ENCODE peak calls at places on chromosomes 4 and X, in nine cellular contexts. Z, E, U, H, W, B, C, J and D are unnamed samples. For H3K27me3, the result is how much of the 10 kb centered on the place peaks cover.

GRCh38 chr4:185096032-185096653 is 46.9 kb upstream of the SLC25A4 start:
- DNase-seq in H (peak), B (no peak), U (peak), J (no peak), E (no peak), C (no peak), Z (peak), W (no peak), D (no peak)

GRCh38 chr4:93710101-93710846 is 118.3 kb upstream of the ATOH1 start:
- DNase-seq in B (no peak), U (no peak), W (peak), E (no peak), Z (no peak), J (no peak), C (peak), H (peak), D (no peak)

GRCh38 chrX:71245159-71245558 is 8.8 kb downstream of the ZMYM3 start:
- DNase-seq in B (no peak), J (no peak), W (no peak), E (no peak), U (no peak), Z (no peak), H (no peak), C (no peak), D (no peak)

GRCh38 chrX:97704881-97705280 is 821.2 kb downstream of the RPA4 start:
- DNase-seq in H (no peak), U (no peak), W (no peak), Z (no peak), C (no peak), J (no peak), E (no peak), B (no peak), D (no peak)

GRCh38 chrX:124211312-124211942 is 121.0 kb upstream of the TEX13D start:
- DNase-seq in U (peak), J (no peak), H (peak), B (no peak), Z (no peak), W (no peak), C (no peak), E (no peak), D (no peak)

GRCh38 chr4:1413687-1414479 is 7.6 kb upstream of the NKX1-1 start:
- DNase-seq in H (peak), Z (no peak), J (no peak), U (no peak), W (no peak), E (peak), B (no peak), C (no peak), D (no peak)

GRCh38 chr4:113452868-113453620 is 308.5 kb downstream of the CAMK2D start:
- DNase-seq in H (peak), B (no peak), C (no peak), J (no peak), W (no peak), E (no peak), U (no peak), Z (no peak), D (no peak)

GRCh38 chrX:2801223-2801622 is 27.5 kb upstream of the GYG2 start:
- DNase-seq in J (no peak), C (no peak), Z (no peak), U (no peak), E (no peak), W (no peak), H (no peak), B (no peak), D (no peak)

GRCh38 chrX:21996872-21997271 is 35.3 kb upstream of the PHEX start:
- DNase-seq in H (no peak), C (no peak), Z (no peak), W (no peak), J (no peak), E (no peak), B (no peak), U (no peak), D (no peak)

GRCh38 chr4:52015366-52015765 is 4.8 kb downstream of the LRRC66 start:
- DNase-seq in Z (no peak), E (no peak), J (no peak), H (peak), C (no peak), W (no peak), U (no peak), B (no peak), D (no peak)

GRCh38 chr4:77172336-77172735 is 15.3 kb downstream of the CCNG2 start:
- DNase-seq in Z (no peak), J (no peak), B (no peak), C (no peak), U (no peak), W (no peak), H (no peak), E (no peak), D (no peak)

GRCh38 chr4:124958812-124959211 is 246.3 kb upstream of the ANKRD50 start:
- DNase-seq in W (no peak), J (no peak), C (no peak), E (no peak), H (no peak), B (no peak), U (no peak), Z (no peak), D (no peak)

GRCh38 chrX:132876933-132877332 is 81.5 kb downstream of the HS6ST2 start:
- DNase-seq in C (no peak), J (no peak), E (no peak), U (no peak), Z (no peak), H (no peak), B (no peak), W (no peak), D (no peak)

GRCh38 chr4:180190382-180190781 is 2052.8 kb upstream of the TENM3 start:
- DNase-seq in Z (no peak), H (no peak), J (no peak), E (no peak), W (no peak), B (no peak), U (no peak), C (peak), D (no peak)

GRCh38 chrX:45011597-45011996 is 138.6 kb downstream of the KDM6A start:
- DNase-seq in Z (no peak), W (no peak), C (no peak), E (no peak), J (no peak), U (no peak), B (no peak), H (no peak), D (no peak)

GRCh38 chrX:12978205-12979010 is 3.5 kb downstream of the TMSB4X start:
- DNase-seq in C (no peak), H (peak), B (no peak), Z (peak), W (no peak), U (peak), J (peak), E (peak), D (peak)

GRCh38 chr4:104815593-104816156 is 321.0 kb upstream of the CXXC4 start:
- DNase-seq in C (peak), W (no peak), Z (no peak), B (no peak), H (no peak), J (no peak), U (no peak), E (no peak), D (no peak)

GRCh38 chr4:54708339-54709279 is 50.9 kb downstream of the KIT start:
- DNase-seq in Z (no peak), J (no peak), H (no peak), E (no peak), W (no peak), B (no peak), C (no peak), U (no peak), D (no peak)

GRCh38 chr4:53455766-53456165 is 78.3 kb downstream of the FIP1L1 start:
- DNase-seq in E (no peak), H (no peak), C (no peak), J (no peak), U (no peak), Z (no peak), B (no peak), W (no peak), D (no peak)

GRCh38 chr4:174154455-174154854 is 129.0 kb downstream of the FBXO8 start:
- DNase-seq in W (no peak), E (no peak), B (peak), U (no peak), Z (no peak), H (no peak), J (no peak), C (no peak), D (no peak)

GRCh38 chr4:83212041-83212851 is 72.4 kb downstream of the COQ2 start:
- DNase-seq in J (no peak), Z (peak), E (no peak), C (peak), B (no peak), W (no peak), H (no peak), U (no peak), D (peak)

GRCh38 chr4:185640809-185641675 is 105.7 kb upstream of the PDLIM3 start:
- DNase-seq in H (peak), U (no peak), E (no peak), Z (no peak), W (no peak), C (peak), J (no peak), B (no peak), D (no peak)

GRCh38 chr4:1511441-1512041 is 105.3 kb upstream of the NKX1-1 start:
- DNase-seq in C (no peak), Z (no peak), U (no peak), E (peak), B (no peak), J (peak), H (peak), W (no peak), D (no peak)

GRCh38 chr4:41142946-41143720 is 71.2 kb downstream of the APBB2 start:
- DNase-seq in C (no peak), Z (peak), B (peak), J (no peak), E (peak), W (no peak), U (no peak), H (no peak), D (no peak)

GRCh38 chrX:19388064-19388679 is 44.4 kb downstream of the PDHA1 start:
- DNase-seq in Z (no peak), E (no peak), W (no peak), J (no peak), B (no peak), U (no peak), H (no peak), C (no peak), D (no peak)

GRCh38 chr4:155578726-155579385 is 87.8 kb upstream of the GUCY1A1 start:
- DNase-seq in E (no peak), J (no peak), B (no peak), U (no peak), H (no peak), W (no peak), Z (no peak), C (no peak), D (no peak)

GRCh38 chr4:24664956-24665355 is 80.6 kb upstream of the DHX15 start:
- DNase-seq in C (no peak), E (no peak), B (peak), H (no peak), Z (no peak), J (no peak), W (peak), U (no peak), D (no peak)

GRCh38 chr4:47075919-47076318 is 44.6 kb downstream of the GABRB1 start:
- DNase-seq in U (no peak), E (no peak), B (no peak), C (no peak), Z (no peak), W (no peak), H (peak), J (no peak), D (no peak)

GRCh38 chr4:146654976-146655761 is 16.5 kb downstream of the POU4F2 start:
- DNase-seq in H (peak), J (no peak), B (peak), W (no peak), U (no peak), C (no peak), Z (no peak), E (no peak), D (no peak)
- TF ChIP-seq CTCF in H (peak), J (no peak), B (peak), W (no peak), U (no peak), C (no peak), Z (no peak), E (no peak), D (no peak)

DNA sequence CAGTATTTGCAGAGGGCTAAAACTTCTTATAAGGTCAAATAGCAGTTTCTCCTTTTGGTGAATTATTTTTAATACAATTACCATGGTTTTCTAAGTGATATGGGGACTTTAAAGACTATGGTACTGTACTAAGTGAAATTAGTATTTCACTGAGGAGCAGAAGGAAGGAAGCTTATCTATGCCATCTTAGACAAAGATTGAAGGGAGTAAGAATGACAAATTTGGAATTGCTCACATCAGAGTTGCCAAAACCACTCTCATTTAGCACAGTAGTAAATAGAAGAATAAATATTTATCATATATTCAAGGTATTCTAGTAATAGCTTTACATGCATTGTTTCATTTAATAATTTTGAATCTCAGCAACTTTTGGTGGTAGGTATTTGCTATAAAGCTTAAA is 30.4 kb downstream of the SULT1B1 start:
- DNase-seq in E (no peak), C (no peak), U (no peak), Z (no peak), J (no peak), H (no peak), B (no peak), W (no peak), D (no peak)
- H3K27ac ChIP-seq in E (no peak), C (no peak), U (no peak), Z (no peak), J (no peak), H (no peak), B (no peak), W (no peak), D (no peak)

GRCh38 chrX:85140963-85141362 is 102.6 kb downstream of the SATL1 start:
- DNase-seq in H (no peak), W (no peak), B (no peak), E (no peak), U (no peak), J (no peak), Z (no peak), C (no peak), D (no peak)
- H3K27me3 ChIP-seq in H (under half), W (under half), B (under half), E (under half), U (under half), J (under half), Z (under half), C (under half), D (under half)

DNA sequence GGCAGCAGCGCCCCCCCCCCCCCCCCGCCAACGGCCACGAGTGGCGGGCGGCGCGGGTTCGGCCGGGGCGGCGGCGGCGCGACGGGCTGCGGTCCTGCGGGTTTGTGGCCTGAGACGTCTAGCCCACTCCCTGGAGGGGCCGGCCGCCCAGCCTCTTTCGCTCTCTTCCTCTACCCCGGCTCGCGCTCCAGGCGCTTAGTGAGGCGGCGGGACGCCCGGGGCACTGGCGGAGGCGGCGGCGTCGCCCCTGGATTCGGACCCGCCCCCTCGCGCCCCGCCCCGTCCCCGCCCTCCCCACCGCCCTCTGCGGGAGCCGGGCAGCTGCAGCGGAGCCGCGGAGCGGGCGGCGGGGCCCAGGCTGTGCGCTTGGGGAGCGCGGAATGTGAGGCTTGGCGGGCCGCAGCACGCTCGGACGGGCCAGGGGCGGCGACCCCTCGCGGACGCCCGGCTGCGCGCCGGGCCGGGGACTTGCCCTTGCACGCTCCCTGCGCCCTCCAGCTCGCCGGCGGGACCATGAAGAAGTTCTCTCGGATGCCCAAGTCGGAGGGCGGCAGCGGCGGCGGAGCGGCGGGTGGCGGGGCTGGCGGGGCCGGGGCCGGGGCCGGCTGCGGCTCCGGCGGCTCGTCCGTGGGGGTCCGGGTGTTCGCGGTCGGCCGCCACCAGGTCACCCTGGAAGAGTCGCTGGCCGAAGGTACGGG is at the start of gene BMP2K:
- DNase-seq in J (peak), E (peak), Z (peak), B (peak), W (peak), H (peak), C (no peak), U (peak), D (peak)
- TF ChIP-seq CTCF in J (peak), E (no peak), Z (no peak), B (peak), W (no peak), H (no peak), C (no peak), U (no peak), D (no peak)

GRCh38 chrX:119693996-119694451 is 1.1 kb upstream of the SEPTIN6 start:
- DNase-seq in J (no peak), B (peak), E (no peak), Z (peak), H (peak), C (no peak), W (no peak), U (no peak), D (no peak)
- H3K27ac ChIP-seq in J (no peak), B (no peak), E (no peak), Z (peak), H (no peak), C (peak), W (peak), U (peak), D (peak)

GRCh38 chr4:37891221-37892159 is 606 bp downstream of the TBC1D1 start:
- DNase-seq in Z (peak), W (no peak), H (peak), E (no peak), J (peak), B (peak), C (peak), U (peak), D (peak)
- H3K27me3 ChIP-seq in Z (under half), W (under half), H (half or more), E (under half), J (under half), B (under half), C (under half), U (under half), D (under half)

DNA sequence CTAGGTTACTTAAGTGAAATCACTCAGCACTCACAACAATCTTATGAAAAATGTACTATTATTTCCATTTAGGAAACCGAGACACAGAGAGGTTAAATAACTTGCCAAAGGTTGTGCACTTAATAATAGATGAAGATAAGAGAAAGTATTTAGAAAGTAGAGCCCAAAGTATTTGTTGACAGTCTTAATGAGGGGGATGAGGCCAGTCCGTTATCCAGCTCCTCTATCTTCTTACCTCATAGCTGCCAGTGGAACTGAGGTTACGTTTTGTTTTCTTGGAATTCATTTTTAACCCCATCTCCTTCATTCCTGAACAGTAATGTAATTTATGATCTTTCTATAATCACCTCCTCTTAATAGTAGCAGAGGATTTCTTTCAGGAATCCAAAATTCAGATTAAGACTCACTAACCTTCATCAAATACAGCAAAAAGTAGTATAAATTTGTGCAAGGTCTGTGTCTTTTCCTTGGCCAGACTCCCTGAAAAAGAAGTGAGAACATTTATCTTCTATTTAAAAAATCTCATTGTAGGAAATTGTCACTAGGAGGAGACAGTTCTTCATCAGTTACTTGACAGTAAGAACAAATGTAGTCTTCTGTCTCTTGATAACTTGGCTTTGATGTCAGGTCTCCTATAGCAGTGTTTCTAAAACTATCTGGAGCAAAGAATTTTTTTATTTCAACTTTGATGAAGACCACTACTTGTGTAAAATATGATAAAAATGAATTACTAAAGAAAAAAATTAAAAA is 35.5 kb downstream of the F8 start:
- DNase-seq in U (no peak), C (no peak), J (no peak), B (no peak), W (no peak), H (no peak), E (no peak), Z (no peak), D (no peak)
- TF ChIP-seq CTCF in U (no peak), C (no peak), J (peak), B (no peak), W (peak), H (no peak), E (no peak), Z (no peak), D (no peak)

GRCh38 chr4:74041418-74041817 is 2.9 kb upstream of the CXCL3 start:
- DNase-seq in H (no peak), C (no peak), J (no peak), E (no peak), B (no peak), U (no peak), W (no peak), Z (no peak), D (no peak)

GRCh38 chr4:74039065-74039763 is 725 bp upstream of the CXCL3 start:
- DNase-seq in Z (no peak), B (no peak), E (no peak), U (no peak), C (no peak), H (no peak), J (no peak), W (no peak), D (no peak)

GRCh38 chr4:74042681-74043080 is 4.2 kb upstream of the CXCL3 start:
- DNase-seq in U (no peak), B (no peak), E (no peak), W (no peak), C (no peak), H (peak), Z (peak), J (no peak), D (no peak)

GRCh38 chr4:74037076-74037475 is 1.4 kb downstream of the CXCL3 start:
- DNase-seq in B (no peak), C (no peak), H (peak), E (no peak), U (peak), W (no peak), Z (no peak), J (no peak), D (no peak)

GRCh38 chr4:74038161-74039064 is at the start of gene CXCL3:
- DNase-seq in E (peak), J (peak), W (no peak), U (peak), B (peak), Z (peak), H (peak), C (no peak), D (no peak)
- H3K27ac ChIP-seq in E (peak), J (peak), W (no peak), U (peak), B (peak), Z (peak), H (no peak), C (no peak), D (no peak)